ENCODE peak calls at places on chromosomes 12 and 14, in four cellular contexts. J is foreskin fibroblast, S is cerebellar nuclear complex, B is fibroblast of gingiva. W is an unnamed sample.

GRCh38 chr12:124500232-124501079 is 67.0 kb downstream of the NCOR2 start:
- DNase-seq in J (peak; percentile 35), B (no peak), S (no peak), W (no peak)

GRCh38 chr12:96404683-96405082 is 4.4 kb upstream of the CDK17 start:
- DNase-seq in J (peak; percentile 68), S (no peak), B (no peak), W (no peak)

GRCh38 chr12:23534196-23534595 is 415.3 kb downstream of the SOX5 start:
- DNase-seq in J (no peak), B (no peak), S (no peak), W (no peak)

GRCh38 chr14:91946313-91947195 is 940 bp downstream of the FBLN5 start:
- DNase-seq in B (peak; percentile 34), S (no peak), J (peak; percentile 60), W (no peak)

GRCh38 chr12:57461326-57461903 is 1.8 kb downstream of the GLI1 start:
- DNase-seq in S (no peak), B (peak; percentile 29), J (peak; percentile 73), W (peak; percentile 74)

GRCh38 chr12:2274733-2275132 is 221.9 kb downstream of the CACNA1C start:
- DNase-seq in B (no peak), S (no peak), J (no peak), W (no peak)

GRCh38 chr14:101239065-101239464 is 322.2 kb upstream of the DIO3 start:
- DNase-seq in J (no peak), B (no peak), S (no peak), W (no peak)

GRCh38 chr12:104740668-104741067 is 217.4 kb downstream of the SLC41A2 start:
- DNase-seq in B (no peak), J (no peak), S (no peak), W (no peak)

GRCh38 chr14:50647282-50647681 is 20.8 kb downstream of the SAV1 start:
- DNase-seq in B (no peak), S (no peak), J (no peak), W (no peak)

GRCh38 chr12:52013626-52014310 is 7.0 kb downstream of the TAMALIN start:
- DNase-seq in S (no peak), J (no peak), B (no peak), W (no peak)